ENCODE peak calls at places on chromosomes 1 and 21, in seven cellular contexts. O, U, F, G, M, W and C are unnamed samples.

GRCh38 chr1:43367026-43367903 is 546 bp downstream of the ELOVL1 start:
- DNase-seq in M (peak), F (no peak), W (peak), O (peak), U (no peak), G (peak), C (peak)

GRCh38 chr1:145545055-145545454 is 62.7 kb upstream of the GPR89A start:
- DNase-seq in M (no peak), F (no peak), G (no peak), O (no peak), U (no peak), W (no peak), C (no peak)

GRCh38 chr1:54340876-54341275 is 65.3 kb downstream of the SSBP3 start:
- DNase-seq in W (no peak), F (no peak), O (no peak), G (no peak), M (no peak), U (no peak), C (no peak)

GRCh38 chr1:18652791-18653190 is 22.1 kb downstream of the PAX7 start:
- DNase-seq in F (no peak), O (no peak), U (no peak), G (no peak), M (no peak), W (no peak), C (no peak)

GRCh38 chr21:45228656-45229240 is 58.9 kb downstream of the POFUT2 start:
- DNase-seq in G (no peak), M (no peak), U (no peak), W (no peak), F (no peak), O (no peak), C (no peak)

GRCh38 chr1:81695741-81696140 is 105.0 kb upstream of the ADGRL2 start:
- DNase-seq in W (no peak), G (peak), M (peak), U (no peak), O (no peak), F (no peak), C (no peak)

GRCh38 chr1:1284370-1285101 is 4.3 kb downstream of the SCNN1D start:
- DNase-seq in W (no peak), U (no peak), M (no peak), F (no peak), G (no peak), O (no peak), C (no peak)

GRCh38 chr1:107459204-107459904 is 318.5 kb downstream of the NTNG1 start:
- DNase-seq in G (no peak), U (no peak), O (no peak), W (no peak), M (no peak), F (no peak), C (no peak)

GRCh38 chr1:92556350-92556749 is 69.6 kb upstream of the GFI1 start:
- DNase-seq in F (no peak), U (no peak), M (no peak), W (no peak), G (no peak), O (no peak), C (no peak)

GRCh38 chr1:78004719-78005346 is at the start of gene DNAJB4:
- DNase-seq in O (peak), U (peak), G (peak), F (no peak), W (peak), M (peak), C (peak)

GRCh38 chr1:225845633-225846259 is 35.8 kb downstream of the EPHX1 start:
- DNase-seq in W (no peak), G (peak), U (peak), F (peak), M (peak), O (peak), C (no peak)

GRCh38 chr1:232837085-232837484 is 31.9 kb downstream of the MAP10 start:
- DNase-seq in M (no peak), U (no peak), W (no peak), F (no peak), G (no peak), O (peak), C (no peak)

GRCh38 chr1:151352001-151352718 is 5.1 kb upstream of the RFX5 start:
- DNase-seq in O (no peak), F (peak), W (no peak), U (no peak), M (no peak), G (peak), C (no peak)

GRCh38 chr1:147568551-147568950 is 27.2 kb downstream of the BCL9 start:
- DNase-seq in U (no peak), M (no peak), F (no peak), O (no peak), G (no peak), W (no peak), C (no peak)

GRCh38 chr1:180042994-180043622 is 88.5 kb downstream of the CEP350 start:
- DNase-seq in M (peak), U (no peak), G (peak), F (no peak), O (no peak), W (no peak), C (no peak)

GRCh38 chr1:110235839-110236682 is 25.9 kb downstream of the KCNC4 start:
- DNase-seq in M (peak), G (peak), W (no peak), O (peak), F (peak), U (no peak), C (no peak)

GRCh38 chr1:90475623-90476022 is 241.5 kb downstream of the BARHL2 start:
- DNase-seq in F (no peak), W (no peak), M (no peak), G (no peak), U (no peak), O (no peak), C (no peak)

GRCh38 chr1:19872190-19872589 is 10.0 kb upstream of the OTUD3 start:
- DNase-seq in G (no peak), F (peak), M (peak), W (no peak), O (no peak), U (no peak), C (no peak)

GRCh38 chr21:37055271-37055855 is 17.5 kb downstream of the PIGP start:
- DNase-seq in O (no peak), U (no peak), W (no peak), G (no peak), F (no peak), M (no peak), C (no peak)

GRCh38 chr1:14742181-14742980 is 143.9 kb downstream of the KAZN start:
- DNase-seq in O (peak), F (peak), G (no peak), M (peak), W (no peak), U (no peak), C (no peak)

GRCh38 chr1:79190074-79190473 is 183.5 kb upstream of the ADGRL4 start:
- DNase-seq in G (no peak), U (no peak), M (no peak), W (no peak), F (no peak), O (no peak), C (no peak)